ENCODE peak calls at places on chromosomes 6 and 20, in five cellular contexts. B is A549, V is HepG2, N is GM12878, E is K562. Z is an unnamed sample.

GRCh38 chr6:64630901-64631300 is 995.3 kb downstream of the PHF3 start:
- DNase-seq in B (no peak), V (no peak), N (no peak), E (no peak), Z (no peak)

GRCh38 chr20:1324598-1325172 is 4.3 kb downstream of the SDCBP2 start:
- DNase-seq in B (peak; percentile 64), V (no peak), N (no peak), E (peak; percentile 31), Z (no peak)

GRCh38 chr20:50008007-50008406 is 25.2 kb downstream of the SNAI1 start:
- DNase-seq in B (no peak), V (no peak), N (no peak), E (no peak), Z (no peak)

GRCh38 chr20:62454936-62455673 is 20.7 kb downstream of the GATA5 start:
- DNase-seq in B (no peak), V (no peak), N (no peak), E (no peak), Z (no peak)

GRCh38 chr20:35199696-35200095 is 26.8 kb upstream of the MMP24 start:
- DNase-seq in B (no peak), V (no peak), N (no peak), E (no peak), Z (no peak)

GRCh38 chr6:24902782-24903181 is 33.0 kb downstream of the RIPOR2 start:
- DNase-seq in B (no peak), V (no peak), N (no peak), E (no peak), Z (no peak)

GRCh38 chr6:157393667-157394329 is 12.8 kb downstream of the ZDHHC14 start:
- DNase-seq in B (no peak), V (no peak), N (no peak), E (peak; percentile 61), Z (no peak)

GRCh38 chr6:30143780-30144179 is 7.8 kb downstream of the TRIM40 start:
- DNase-seq in B (no peak), V (no peak), N (no peak), E (no peak), Z (no peak)

GRCh38 chr20:9884666-9885065 is 45.8 kb upstream of the PAK5 start:
- DNase-seq in B (no peak), V (no peak), N (no peak), E (no peak), Z (peak; percentile 43)

GRCh38 chr20:621115-621756 is 11.1 kb upstream of the TCF15 start:
- DNase-seq in B (no peak), V (no peak), N (no peak), E (no peak), Z (no peak)

GRCh38 chr6:83169511-83169910 is 23.6 kb downstream of the PGM3 start:
- DNase-seq in B (no peak), V (no peak), N (no peak), E (no peak), Z (no peak)

GRCh38 chr6:12421596-12421995 is 131.4 kb downstream of the EDN1 start:
- DNase-seq in B (no peak), V (no peak), N (no peak), E (no peak), Z (no peak)

GRCh38 chr6:163588211-163588919 is 173.8 kb downstream of the QKI start:
- DNase-seq in B (no peak), V (no peak), N (no peak), E (no peak), Z (no peak)

GRCh38 chr6:16276991-16277981 is 38.9 kb downstream of the GMPR start:
- DNase-seq in B (peak; percentile 68), V (peak; percentile 85), N (no peak), E (peak; percentile 95), Z (peak; percentile 87)
- TF ChIP-seq CTCF in B (peak; percentile 43), V (peak; percentile 76), N (peak; percentile 34), E (peak; percentile 92), Z (peak; percentile 56)

DNA sequence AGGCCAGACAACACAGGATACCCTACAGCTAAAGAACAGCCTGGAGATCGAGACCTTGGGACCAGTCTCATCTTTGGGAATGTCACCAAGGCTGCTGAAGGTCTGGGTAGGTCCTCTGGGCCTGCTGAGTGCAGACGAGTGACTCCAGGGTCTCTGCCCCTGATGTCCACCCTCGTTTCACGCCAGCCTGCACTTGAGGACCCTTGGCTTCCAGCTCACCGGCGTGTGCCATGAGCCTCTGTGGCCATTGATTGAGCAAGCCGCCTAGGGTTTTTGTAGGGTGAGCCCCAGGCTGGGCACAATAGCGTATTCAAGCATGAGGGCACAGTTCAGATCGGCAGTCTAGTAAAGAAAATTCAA is 4.3 kb downstream of the BPHL start:
- DNase-seq in B (no peak), V (no peak), N (no peak), E (no peak), Z (no peak)
- TF ChIP-seq JUNB in B (no peak), V (no peak), N (no peak), E (no peak), Z (no peak)

DNA sequence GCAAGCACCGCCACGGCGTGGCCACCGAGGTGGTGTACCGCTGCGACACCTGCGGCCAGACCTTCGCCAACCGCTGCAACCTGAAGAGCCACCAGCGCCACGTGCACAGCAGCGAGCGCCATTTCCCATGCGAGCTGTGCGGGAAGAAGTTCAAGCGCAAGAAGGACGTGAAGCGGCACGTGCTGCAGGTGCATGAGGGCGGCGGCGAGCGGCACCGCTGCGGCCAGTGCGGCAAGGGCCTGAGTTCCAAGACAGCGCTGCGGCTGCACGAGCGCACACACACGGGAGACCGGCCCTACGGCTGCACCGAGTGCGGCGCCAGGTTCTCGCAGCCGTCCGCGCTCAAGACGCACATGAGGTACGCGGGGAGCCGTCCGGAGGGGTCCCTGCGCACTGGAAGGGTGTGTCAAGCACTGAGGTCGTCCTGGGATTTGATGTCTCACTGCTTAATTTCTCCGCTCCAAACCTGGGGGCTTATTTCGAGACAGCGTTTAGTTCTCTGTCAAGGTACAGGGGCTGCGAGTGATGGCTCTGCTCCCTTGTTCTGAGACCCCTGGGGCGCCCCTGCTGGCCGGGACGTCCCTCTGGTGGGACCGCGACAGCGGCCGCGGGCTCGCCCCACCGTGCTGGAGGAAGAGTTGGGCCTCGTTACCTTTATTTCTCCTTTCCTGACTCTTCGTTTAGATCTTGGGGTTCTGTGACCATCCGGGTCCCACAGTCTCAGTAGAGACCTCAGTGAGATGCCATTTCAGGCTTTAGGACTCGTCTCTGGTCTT is 3.6 kb downstream of the GZF1 start:
- DNase-seq in B (no peak), V (no peak), N (no peak), E (no peak), Z (peak; percentile 47)
- H3K4me3 ChIP-seq in B (no peak overlapping the region), V (no peak overlapping the region), N (peak overlapping the region; percentile 16), E (no peak overlapping the region), Z (no peak overlapping the region)

DNA sequence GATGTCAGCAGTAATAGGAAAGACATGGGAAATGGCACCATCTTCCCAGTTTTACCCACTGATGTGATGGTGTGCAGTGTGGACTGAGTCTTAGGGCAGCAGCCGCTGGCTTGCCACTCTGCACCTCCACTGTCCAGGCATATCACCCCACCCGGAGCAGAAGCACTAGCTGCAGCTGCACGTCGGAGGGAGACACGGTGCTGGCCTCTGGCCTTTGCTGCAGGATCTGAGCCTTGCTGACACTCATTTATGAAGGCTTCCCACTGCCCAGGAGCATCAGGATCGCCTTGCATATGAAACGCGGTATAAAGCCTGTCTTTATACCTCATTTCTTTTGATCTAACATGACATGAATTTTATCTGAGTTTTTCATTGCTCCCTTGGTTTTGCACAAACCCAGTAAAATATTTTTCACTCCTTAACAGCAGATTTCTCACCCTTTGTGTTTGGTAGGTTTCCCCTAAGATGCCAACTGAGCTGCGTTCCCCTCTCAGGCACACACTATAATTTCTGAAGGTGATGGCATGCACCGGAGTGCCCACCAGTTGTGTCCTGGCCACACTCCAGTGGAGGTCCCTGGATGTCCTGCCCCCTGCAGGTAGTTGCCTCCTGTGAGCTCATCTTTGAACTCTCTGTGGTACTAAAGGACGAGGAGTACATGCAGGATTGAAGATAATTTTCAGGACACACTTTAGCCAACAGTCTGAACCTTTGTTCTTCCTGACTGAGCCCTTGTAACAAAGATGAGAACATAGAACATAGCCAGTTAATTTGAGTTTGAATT is 8.9 kb upstream of the EXOC2 start:
- DNase-seq in B (no peak), V (peak; percentile 39), N (no peak), E (no peak), Z (peak; percentile 54)
- TF ChIP-seq CTCF in B (no peak), V (peak; percentile 62), N (no peak), E (peak; percentile 43), Z (peak; percentile 64)

DNA sequence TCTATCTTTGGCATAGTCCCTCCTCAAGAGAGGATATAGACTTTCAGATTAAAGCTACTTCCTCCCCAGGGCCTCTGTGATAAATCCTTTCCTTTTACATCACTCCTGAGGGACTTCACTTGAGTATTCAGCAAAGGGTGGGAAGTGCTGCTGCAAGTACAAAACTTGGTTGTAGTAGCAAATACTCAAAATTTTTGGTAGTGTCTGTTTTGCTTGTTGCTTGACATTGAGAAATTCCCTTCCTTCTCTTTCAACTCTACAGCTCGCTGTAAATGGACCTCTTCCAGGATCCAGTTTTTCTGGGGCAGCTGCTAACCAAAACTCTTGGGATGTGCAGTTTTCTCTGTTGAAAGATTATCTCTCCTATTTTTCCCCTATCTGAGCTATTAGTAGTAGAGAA is 471.9 kb downstream of the CD109 start:
- DNase-seq in B (no peak), V (no peak), N (no peak), E (no peak), Z (no peak)
- TF ChIP-seq JUNB in B (no peak), V (no peak), N (no peak), E (no peak), Z (no peak)

DNA sequence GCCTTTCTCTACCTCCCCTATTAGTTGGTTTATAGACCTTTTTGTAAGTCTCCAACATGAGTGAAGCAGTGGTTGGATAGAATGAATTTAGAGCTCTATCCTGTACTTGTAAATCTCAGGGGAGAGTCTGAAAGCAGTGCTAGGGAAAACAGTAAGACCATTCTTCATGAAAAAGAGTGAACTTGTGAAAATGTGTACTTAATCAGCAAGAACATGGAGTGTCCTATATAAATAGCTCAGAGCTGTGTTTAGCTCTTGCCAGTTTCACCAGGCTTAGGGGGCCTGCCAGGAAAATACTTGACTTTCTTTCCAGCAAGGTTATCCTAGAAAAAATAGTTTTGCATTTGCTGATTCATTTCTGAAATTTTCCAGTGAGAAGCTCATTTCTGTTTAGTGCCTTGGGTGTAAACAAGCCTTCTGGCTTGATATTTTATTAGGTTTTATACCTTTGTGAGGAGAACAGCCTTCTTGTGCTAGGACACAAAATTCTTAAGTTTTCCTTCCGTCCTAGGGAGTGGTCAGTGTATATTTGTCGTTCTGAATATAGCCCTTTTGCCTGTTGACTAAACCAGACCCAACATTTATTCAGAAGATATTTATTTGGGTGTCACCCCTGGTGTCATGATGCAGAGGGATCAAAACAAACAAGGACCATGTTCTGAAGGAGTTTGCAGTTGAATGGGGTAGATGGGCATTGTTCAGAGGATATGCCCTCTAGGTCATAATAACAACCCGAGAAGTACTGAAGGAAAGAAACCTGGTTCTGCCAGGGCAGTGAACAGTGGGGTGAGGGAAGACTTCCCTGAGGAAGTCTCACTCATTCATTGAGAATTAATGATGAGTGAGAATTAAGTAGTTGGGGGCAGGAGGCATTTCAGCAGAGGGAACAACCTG is 7.6 kb downstream of the ARFGEF2 start:
- DNase-seq in B (no peak), V (no peak), N (no peak), E (no peak), Z (no peak)
- H3K4me3 ChIP-seq in B (no peak overlapping the region), V (no peak overlapping the region), N (no peak overlapping the region), E (no peak overlapping the region), Z (no peak overlapping the region)

Z was measured in GM23338.